ENCODE peak calls at places on chromosomes 2 and 18, in four cellular contexts. R, H, Q and O are unnamed samples.

GRCh38 chr18:63161032-63161727 is 158.4 kb downstream of the BCL2 start:
- DNase-seq in R (no peak), H (no peak), Q (no peak), O (no peak)

GRCh38 chr2:28477087-28477486 is 18.8 kb upstream of the PLB1 start:
- DNase-seq in R (no peak), H (no peak), Q (no peak), O (no peak)

GRCh38 chr18:27298215-27298804 is 113.2 kb upstream of the CHST9 start:
- DNase-seq in R (no peak), H (no peak), Q (no peak), O (no peak)

GRCh38 chr2:121873870-121874269 is 118.4 kb downstream of the TSN start:
- DNase-seq in R (no peak), H (no peak), Q (no peak), O (no peak)

GRCh38 chr2:59044733-59045132 is 803.6 kb upstream of the FANCL start:
- DNase-seq in R (no peak), H (no peak), Q (no peak), O (no peak)

GRCh38 chr2:117271631-117272030 is 542.9 kb upstream of the DDX18 start:
- DNase-seq in R (no peak), H (no peak), Q (no peak), O (no peak)

GRCh38 chr2:233945146-233945545 is 28.0 kb downstream of the TRPM8 start:
- DNase-seq in R (no peak), H (no peak), Q (no peak), O (no peak)

GRCh38 chr2:178912416-178913056 is 105.3 kb upstream of the TTN start:
- DNase-seq in R (no peak), H (no peak), Q (no peak), O (no peak)

GRCh38 chr18:57961876-57962505 is 82.0 kb upstream of the NEDD4L start:
- DNase-seq in R (no peak), H (no peak), Q (no peak), O (no peak)

GRCh38 chr2:239927424-239927981 is 97.6 kb downstream of the NDUFA10 start:
- DNase-seq in R (no peak), H (peak; percentile 57), Q (peak; percentile 54), O (peak; percentile 5)

GRCh38 chr2:110713508-110714362 is 18.6 kb upstream of the ACOXL start:
- DNase-seq in R (no peak), H (no peak), Q (no peak), O (no peak)

GRCh38 chr2:45315881-45316280 is 295.2 kb downstream of the SRBD1 start:
- DNase-seq in R (no peak), H (no peak), Q (no peak), O (no peak)

DNA sequence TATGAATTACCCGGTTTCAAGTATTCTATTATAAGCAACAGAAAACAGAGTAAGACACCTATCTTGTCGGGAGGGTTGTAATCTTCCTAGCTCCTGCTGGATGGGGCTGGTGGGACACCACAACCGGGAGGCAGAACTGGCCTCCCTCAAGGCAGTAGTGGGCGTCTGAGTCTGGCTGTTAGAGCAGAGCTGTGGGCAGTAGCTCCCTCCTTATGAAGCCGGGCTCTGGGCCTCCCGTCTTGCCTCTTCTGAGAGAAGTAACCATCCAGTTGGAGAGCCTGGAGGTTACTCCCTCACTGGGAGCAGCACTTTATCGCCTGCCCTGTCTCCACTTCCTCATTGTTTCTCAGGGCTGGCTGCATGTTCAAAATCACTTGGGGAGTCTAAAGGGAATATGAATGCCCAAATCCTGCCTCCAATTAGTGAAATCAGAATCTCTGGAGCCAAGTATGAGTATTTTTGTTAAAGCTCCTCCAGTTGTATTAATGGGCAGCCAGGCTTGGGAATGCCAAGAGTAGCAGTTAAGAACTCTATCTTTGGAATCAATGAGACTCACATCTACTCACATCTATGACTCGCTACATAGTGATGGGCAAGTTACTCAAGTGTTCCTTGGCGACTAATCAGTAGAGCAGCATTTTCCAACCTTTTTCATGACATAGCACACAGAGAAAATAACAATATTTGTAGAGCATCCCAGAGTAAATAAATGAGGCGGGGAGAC is 27.3 kb upstream of the NRP2 start:
- DNase-seq in R (no peak), H (no peak), Q (no peak), O (no peak)
- H3K4me3 ChIP-seq in R (no peak overlapping the region), H (no peak overlapping the region), Q (no peak overlapping the region), O (no peak overlapping the region)

GRCh38 chr2:16197504-16198147 is 257.3 kb downstream of the MYCN start:
- DNase-seq in R (no peak), H (no peak), Q (no peak), O (no peak)
- H3K27ac ChIP-seq in R (no peak overlapping the region), H (no peak overlapping the region), Q (no peak overlapping the region), O (no peak overlapping the region)

GRCh38 chr2:230694241-230694640 is 18.4 kb upstream of the CAB39 start:
- DNase-seq in R (no peak), H (no peak), Q (no peak), O (no peak)
- H3K4me1 ChIP-seq in R (no peaks in the 10 kb centered on the region), H (no peaks in the 10 kb centered on the region), Q (peaks cover 10% of the 10 kb centered on the region), O (no peaks in the 10 kb centered on the region)

DNA sequence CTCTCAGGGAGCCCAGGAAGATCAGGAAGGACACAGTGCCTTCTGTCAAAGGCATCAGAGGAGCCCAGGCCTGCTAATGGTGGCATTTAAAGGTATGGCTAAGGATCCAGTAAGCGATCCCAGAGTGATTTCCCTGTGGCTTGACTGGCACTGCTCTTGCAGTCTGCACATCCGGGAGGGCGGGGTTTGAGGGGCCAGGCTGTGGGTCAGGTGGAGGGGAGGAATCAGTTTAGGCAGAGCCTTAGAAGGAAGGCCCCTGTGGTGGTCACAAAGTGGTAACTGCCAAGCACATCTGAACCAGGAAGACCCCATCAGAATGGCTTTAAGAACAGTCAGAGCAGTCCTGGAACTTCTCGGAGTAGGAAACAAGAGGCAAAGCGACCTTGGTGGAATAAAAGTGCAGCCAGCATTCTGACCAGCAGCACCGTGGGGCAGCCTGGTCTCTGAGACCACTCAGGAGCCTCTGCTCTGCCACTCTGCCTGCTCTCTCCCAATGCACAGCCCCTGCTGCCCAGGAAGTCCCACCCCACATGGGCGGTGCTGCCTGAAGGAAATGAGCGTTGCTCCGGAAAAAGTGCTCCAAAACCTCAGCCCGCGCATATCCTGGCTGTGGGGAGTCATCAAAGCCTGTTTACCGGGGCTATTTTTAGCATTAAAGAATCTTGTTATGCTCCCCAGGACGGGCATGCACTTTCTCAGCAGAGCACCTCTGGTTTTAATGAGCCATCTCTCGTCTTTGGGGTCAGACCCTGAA is 54.4 kb downstream of the EPAS1 start:
- DNase-seq in R (no peak), H (peak; percentile 53), Q (no peak), O (no peak)
- H3K4me3 ChIP-seq in R (no peak overlapping the region), H (no peak overlapping the region), Q (no peak overlapping the region), O (no peak overlapping the region)

DNA sequence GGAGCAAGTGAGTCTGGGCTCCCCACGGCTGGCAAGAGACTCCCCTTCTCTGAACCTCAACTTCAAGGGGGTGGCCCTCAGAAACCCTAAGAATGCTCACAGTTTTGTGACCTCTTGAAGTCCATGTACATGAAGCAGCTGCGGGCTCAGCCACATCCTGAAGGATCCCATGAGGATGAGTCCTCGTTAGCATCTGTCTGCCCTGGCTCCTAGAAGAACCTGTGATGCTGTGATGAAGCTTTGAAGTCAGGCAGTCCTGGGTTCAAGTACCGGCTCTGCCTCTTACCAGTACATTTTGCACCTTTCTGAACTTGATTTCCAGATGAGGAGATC is 38.1 kb downstream of the SDC1 start:
- DNase-seq in R (no peak), H (no peak), Q (no peak), O (peak; percentile 17)
- H3K27ac ChIP-seq in R (no peak overlapping the region), H (no peak overlapping the region), Q (no peak overlapping the region), O (no peak overlapping the region)

GRCh38 chr2:8536686-8537571 is 144.9 kb upstream of the ID2 start:
- DNase-seq in R (no peak), H (peak; percentile 16), Q (no peak), O (peak; percentile 10)
- H3K4me1 ChIP-seq in R (peaks cover 7% of the 10 kb centered on the region), H (peaks cover 56% of the 10 kb centered on the region), Q (peaks cover 51% of the 10 kb centered on the region), O (peaks cover 10% of the 10 kb centered on the region)

DNA sequence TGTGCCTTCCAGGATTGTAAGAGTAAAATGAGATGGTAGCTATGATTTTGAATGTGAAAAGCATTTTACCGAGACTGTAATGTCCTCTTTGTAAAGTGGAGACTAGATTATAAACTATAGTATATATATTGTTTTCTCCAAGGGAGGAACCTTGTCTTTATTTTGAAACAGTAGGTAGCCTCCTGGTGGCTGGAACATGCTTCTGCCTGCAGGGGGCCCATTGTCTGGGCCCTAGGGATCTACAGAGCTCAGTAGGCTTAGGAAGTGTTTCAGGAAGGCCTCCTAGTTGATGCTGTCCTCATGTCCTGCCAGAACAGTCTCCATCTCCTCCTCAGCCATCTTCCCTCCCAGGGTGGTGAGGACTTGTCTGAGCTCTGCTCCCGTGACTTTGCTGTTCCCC is 3.0 kb downstream of the PIKFYVE start:
- DNase-seq in R (no peak), H (no peak), Q (no peak), O (no peak)
- H3K4me3 ChIP-seq in R (no peak overlapping the region), H (no peak overlapping the region), Q (no peak overlapping the region), O (no peak overlapping the region)